ENCODE peak calls at places on chromosomes 16 and 17, in five cellular contexts. W, Q, M, L and S are unnamed samples.

GRCh38 chr17:44536090-44536960 is 21.0 kb upstream of the FZD2 start:
- DNase-seq in W (no peak), Q (no peak), M (no peak), L (no peak), S (no peak)

GRCh38 chr16:12502671-12503070 is 301.0 kb downstream of the CPPED1 start:
- DNase-seq in W (no peak), Q (peak; percentile 77), M (no peak), L (no peak), S (peak; percentile 8)

GRCh38 chr17:16464001-16464640 is 27.9 kb downstream of the LRRC75A start:
- DNase-seq in W (no peak), Q (no peak), M (no peak), L (no peak), S (no peak)

GRCh38 chr17:27585153-27585681 is 45.8 kb upstream of the LGALS9 start:
- DNase-seq in W (no peak), Q (no peak), M (no peak), L (no peak), S (no peak)

GRCh38 chr16:84277244-84277823 is 17.3 kb upstream of the WFDC1 start:
- DNase-seq in W (peak; percentile 64), Q (peak; percentile 38), M (peak; percentile 53), L (peak; percentile 17), S (peak; percentile 44)

GRCh38 chr17:73071387-73071999 is 21.0 kb downstream of the SLC39A11 start:
- DNase-seq in W (no peak), Q (no peak), M (no peak), L (no peak), S (no peak)

GRCh38 chr17:55267777-55268648 is 3.3 kb downstream of the HLF start:
- DNase-seq in W (no peak), Q (no peak), M (no peak), L (no peak), S (no peak)

GRCh38 chr17:27907976-27908558 is 14.9 kb upstream of the LYRM9 start:
- DNase-seq in W (no peak), Q (no peak), M (no peak), L (no peak), S (no peak)

GRCh38 chr16:14148569-14148968 is 77.5 kb downstream of the MRTFB start:
- DNase-seq in W (no peak), Q (no peak), M (no peak), L (no peak), S (no peak)

GRCh38 chr16:70512456-70512855 is 10.9 kb downstream of the COG4 start:
- DNase-seq in W (no peak), Q (no peak), M (no peak), L (no peak), S (no peak)

GRCh38 chr17:63740464-63741181 is 976 bp downstream of the STRADA start:
- DNase-seq in W (no peak), Q (peak; percentile 35), M (no peak), L (no peak), S (no peak)

GRCh38 chr17:66782866-66783265 is 52.1 kb upstream of the CACNG5 start:
- DNase-seq in W (no peak), Q (no peak), M (no peak), L (no peak), S (no peak)